ENCODE peak calls at places on chromosomes 11 and 22, in four cellular contexts. E, S, H and O are unnamed samples.

GRCh38 chr11:73317373-73317772 is 9.3 kb downstream of the ARHGEF17 start:
- DNase-seq in H (no peak), E (no peak), S (no peak), O (no peak)

GRCh38 chr22:45064313-45065268 is 54.8 kb upstream of the PHF21B start:
- DNase-seq in S (no peak), H (no peak), E (no peak), O (peak; percentile 55)

GRCh38 chr22:46443850-46444389 is 93.5 kb downstream of the CELSR1 start:
- DNase-seq in H (no peak), E (peak; percentile 73), S (no peak), O (no peak)

GRCh38 chr11:93606721-93607120 is 54.8 kb upstream of the CEP295 start:
- DNase-seq in S (no peak), H (no peak), E (no peak), O (no peak)

GRCh38 chr22:37082251-37082650 is 27.3 kb downstream of the TMPRSS6 start:
- DNase-seq in H (no peak), S (no peak), E (no peak), O (no peak)

GRCh38 chr11:73072935-73073481 is 69.1 kb downstream of the FCHSD2 start:
- DNase-seq in H (peak; percentile 18), S (no peak), E (no peak), O (no peak)

GRCh38 chr22:43878831-43879550 is 12.8 kb downstream of the PNPLA5 start:
- DNase-seq in E (no peak), S (no peak), H (no peak), O (no peak)

GRCh38 chr22:26687439-26687838 is 30.1 kb downstream of the MIAT start:
- DNase-seq in H (no peak), S (no peak), E (no peak), O (no peak)

GRCh38 chr22:45891996-45892621 is 84.9 kb downstream of the WNT7B start:
- DNase-seq in H (no peak), S (no peak), E (peak; percentile 74), O (no peak)

GRCh38 chr22:43110927-43111623 is 525 bp downstream of the BIK start:
- DNase-seq in S (peak; percentile 37), H (no peak), E (peak; percentile 91), O (no peak)

GRCh38 chr11:86021390-86021789 is 47.5 kb downstream of the PICALM start:
- DNase-seq in E (no peak), H (no peak), S (no peak), O (no peak)

GRCh38 chr11:72924568-72925190 is 110.5 kb downstream of the ATG16L2 start:
- DNase-seq in E (no peak), H (peak; percentile 11), S (no peak), O (no peak)

GRCh38 chr22:38314992-38315800 is 2.0 kb downstream of the CSNK1E start:
- DNase-seq in S (peak; percentile 62), H (no peak), E (peak; percentile 48), O (no peak)

GRCh38 chr11:68266936-68267880 is 4.6 kb downstream of the C11orf24 start:
- DNase-seq in E (no peak), H (no peak), S (no peak), O (no peak)

GRCh38 chr11:69497221-69497787 is 15.8 kb downstream of the LINC01488 start:
- DNase-seq in E (peak; percentile 91), S (peak; percentile 54), H (peak; percentile 79), O (peak; percentile 97)

GRCh38 chr11:44149651-44150050 is 54.2 kb downstream of the EXT2 start:
- DNase-seq in H (no peak), E (no peak), S (no peak), O (no peak)

GRCh38 chr11:124622531-124623451 is at the start of gene TBRG1:
- DNase-seq in S (peak; percentile 88), E (peak; percentile 92), H (peak; percentile 88), O (peak; percentile 65)
- TF ChIP-seq POLR2A in S (peak; percentile 85), E (peak; percentile 48), H (peak; percentile 89), O (peak; percentile 83)

GRCh38 chr11:65562020-65562419 is 3.9 kb upstream of the LTBP3 start:
- DNase-seq in S (no peak), E (no peak), H (no peak), O (no peak)

GRCh38 chr11:65559535-65559934 is 1.4 kb upstream of the LTBP3 start:
- DNase-seq in S (no peak), E (no peak), H (no peak), O (no peak)

GRCh38 chr11:65558785-65559509 is 788 bp upstream of the LTBP3 start:
- DNase-seq in H (no peak), S (peak; percentile 89), E (peak; percentile 82), O (no peak)

GRCh38 chr11:65559951-65560537 is 1.9 kb upstream of the LTBP3 start:
- DNase-seq in S (peak; percentile 54), H (peak; percentile 89), E (no peak), O (peak; percentile 90)

GRCh38 chr11:65560555-65561418 is 2.6 kb upstream of the LTBP3 start:
- DNase-seq in H (peak; percentile 74), E (no peak), S (peak; percentile 86), O (no peak)
- TF ChIP-seq POLR2A in H (peak; percentile 45), E (no peak), S (no peak), O (peak; percentile 63)

GRCh38 chr11:102268083-102268984 is 49.0 kb upstream of the BIRC3 start:
- DNase-seq in S (peak; percentile 80), E (peak; percentile 94), H (peak; percentile 92), O (peak; percentile 68)
- TF ChIP-seq POLR2A in S (no peak), E (no peak), H (no peak), O (peak; percentile 18)

DNA sequence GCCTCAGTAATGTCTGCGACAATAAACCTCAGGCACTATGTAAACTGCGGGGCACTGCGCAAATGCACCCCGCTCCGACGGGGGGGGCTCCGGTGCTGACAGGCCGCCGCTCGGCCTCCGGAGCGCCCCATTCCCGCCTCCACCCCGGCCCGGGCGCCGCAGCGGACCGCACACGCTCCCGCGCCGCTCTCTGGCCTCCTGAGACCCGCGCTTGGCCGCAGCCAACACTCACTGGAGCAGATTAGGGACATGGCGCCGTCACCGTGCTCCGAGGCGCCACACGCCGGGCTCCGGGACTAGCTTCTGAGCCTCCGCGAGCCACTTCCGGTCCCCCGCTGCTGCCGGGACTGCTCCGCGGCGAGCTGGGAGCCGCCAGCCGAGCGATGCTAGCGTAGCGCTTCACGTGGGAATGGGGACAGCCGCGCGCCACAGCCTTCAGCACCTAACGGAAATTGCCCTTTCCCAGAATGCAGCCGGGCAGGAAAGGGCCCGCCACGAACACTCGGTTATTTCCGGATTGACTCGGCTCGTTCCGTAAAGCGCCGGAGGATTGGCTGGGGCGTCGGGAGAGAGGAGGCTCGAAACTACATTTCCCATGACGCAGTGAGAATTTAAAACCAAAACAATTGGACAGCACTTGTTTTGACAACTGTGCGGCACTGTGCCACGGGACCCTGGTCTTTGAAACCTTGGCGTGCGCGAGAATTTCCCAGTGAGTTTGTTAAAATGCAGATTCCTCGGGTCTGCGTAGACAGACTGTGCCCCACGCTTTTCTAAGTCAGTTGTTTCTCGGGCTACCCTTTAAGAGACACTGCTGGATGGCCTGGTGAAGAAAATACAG is at the start of gene PRPF19:
- DNase-seq in E (peak; percentile 94), S (peak; percentile 99), H (peak; percentile 96), O (peak; percentile 90)
- TF ChIP-seq POLR2A in E (no peak), S (peak; percentile 78), H (peak; percentile 83), O (peak; percentile 87)